ENCODE peak calls at places on chromosomes 7 and 10, in five cellular contexts. H is GM23338, Q is HCT116, T is sigmoid colon, Y is SK-N-SH. I is an unnamed sample.

GRCh38 chr10:17544465-17544864 is 72.7 kb downstream of the HACD1 start:
- DNase-seq in H (no peak), T (no peak), Q (no peak), Y (no peak), I (no peak)

GRCh38 chr10:72204724-72205123 is 11.1 kb upstream of the ANAPC16 start:
- DNase-seq in T (no peak), H (no peak), Q (no peak), Y (no peak), I (no peak)

GRCh38 chr10:28981007-28981406 is 303.7 kb downstream of the BAMBI start:
- DNase-seq in T (no peak), Y (no peak), H (no peak), Q (no peak), I (no peak)

GRCh38 chr7:665251-665650 is 61.2 kb upstream of the DNAAF5 start:
- DNase-seq in Y (peak), Q (no peak), T (peak), H (no peak), I (no peak)

GRCh38 chr7:155852426-155853301 is 40.4 kb upstream of the SHH start:
- DNase-seq in Q (no peak), T (peak), H (no peak), Y (no peak), I (no peak)

GRCh38 chr7:33248663-33249062 is 119.3 kb downstream of the BBS9 start:
- DNase-seq in T (no peak), Q (no peak), H (no peak), Y (no peak), I (no peak)

GRCh38 chr7:2623698-2624014 is 8.1 kb upstream of the TTYH3 start:
- DNase-seq in Q (no peak), H (no peak), T (no peak), Y (no peak), I (no peak)

GRCh38 chr10:80535671-80536360 is 1.9 kb upstream of the SH2D4B start:
- DNase-seq in Y (no peak), H (peak), T (peak), Q (peak), I (no peak)

GRCh38 chr7:150735596-150736358 is 1.4 kb upstream of the GIMAP5 start:
- DNase-seq in H (peak), T (no peak), Y (no peak), Q (no peak), I (no peak)

GRCh38 chr10:11236234-11236633 is 218.6 kb downstream of the CELF2 start:
- DNase-seq in Q (no peak), T (no peak), Y (no peak), H (no peak), I (no peak)

GRCh38 chr10:93893646-93894515 is at the start of gene SLC35G1:
- DNase-seq in Q (peak), T (peak), Y (peak), H (peak), I (peak)
- TF ChIP-seq POLR2AphosphoS5 in Q (peak), T (peak), Y (peak), H (peak), I (peak)

DNA sequence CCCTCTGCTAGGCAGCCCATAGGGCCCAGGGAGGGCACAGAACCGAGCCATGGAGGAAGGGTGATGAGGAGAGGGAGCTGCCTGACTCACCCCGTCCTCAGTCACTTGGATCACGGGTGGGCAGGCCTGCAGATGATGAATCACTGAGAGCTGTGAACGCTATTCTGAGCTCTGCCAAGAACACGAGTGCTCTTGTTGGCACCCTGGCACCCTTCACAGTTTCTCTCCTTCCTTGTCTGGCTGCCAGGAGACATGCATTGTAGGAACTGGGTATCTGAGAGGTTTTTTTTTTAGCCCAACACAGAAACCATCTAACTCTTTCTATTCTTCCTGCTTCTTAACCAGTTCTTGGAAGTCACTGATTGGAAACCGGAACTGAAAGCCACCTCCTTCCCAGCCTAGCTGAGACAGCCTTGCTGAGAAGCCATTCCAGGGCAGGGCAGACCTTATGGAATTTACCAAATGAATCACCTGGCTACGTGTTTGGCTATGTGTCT is 82.1 kb downstream of the SLC37A3 start:
- DNase-seq in T (peak), H (no peak), Y (no peak), Q (peak), I (peak)
- TF ChIP-seq POLR2AphosphoS5 in T (peak), H (no peak), Y (no peak), Q (no peak), I (peak)

GRCh38 chr10:24042884-24043283 is 166.1 kb upstream of the KIAA1217 start:
- DNase-seq in Q (no peak), T (no peak), H (no peak), Y (no peak), I (no peak)
- TF ChIP-seq POLR2AphosphoS5 in Q (no peak), T (no peak), H (no peak), Y (no peak), I (no peak)

GRCh38 chr7:101112233-101112632 is 14.7 kb upstream of the SERPINE1 start:
- DNase-seq in T (peak), Y (no peak), H (no peak), Q (no peak), I (no peak)
- TF ChIP-seq POLR2AphosphoS5 in T (no peak), Y (no peak), H (no peak), Q (no peak), I (peak)

GRCh38 chr7:134873253-134873652 is 93.8 kb downstream of the CALD1 start:
- DNase-seq in Q (no peak), Y (no peak), H (no peak), T (no peak), I (no peak)

GRCh38 chr7:134874407-134874806 is 95.0 kb downstream of the CALD1 start:
- DNase-seq in Q (no peak), T (no peak), H (no peak), Y (no peak), I (no peak)

GRCh38 chr7:134879815-134880475 is 100.5 kb downstream of the CALD1 start:
- DNase-seq in H (no peak), T (no peak), Q (no peak), Y (no peak), I (no peak)

GRCh38 chr7:134878731-134879295 is 99.4 kb downstream of the CALD1 start:
- DNase-seq in H (no peak), Y (no peak), T (no peak), Q (no peak), I (no peak)

GRCh38 chr7:134875867-134876266 is 96.4 kb downstream of the CALD1 start:
- DNase-seq in T (no peak), Y (no peak), Q (no peak), H (no peak), I (no peak)
- TF ChIP-seq POLR2AphosphoS5 in T (no peak), Y (peak), Q (no peak), H (no peak), I (peak)

DNA sequence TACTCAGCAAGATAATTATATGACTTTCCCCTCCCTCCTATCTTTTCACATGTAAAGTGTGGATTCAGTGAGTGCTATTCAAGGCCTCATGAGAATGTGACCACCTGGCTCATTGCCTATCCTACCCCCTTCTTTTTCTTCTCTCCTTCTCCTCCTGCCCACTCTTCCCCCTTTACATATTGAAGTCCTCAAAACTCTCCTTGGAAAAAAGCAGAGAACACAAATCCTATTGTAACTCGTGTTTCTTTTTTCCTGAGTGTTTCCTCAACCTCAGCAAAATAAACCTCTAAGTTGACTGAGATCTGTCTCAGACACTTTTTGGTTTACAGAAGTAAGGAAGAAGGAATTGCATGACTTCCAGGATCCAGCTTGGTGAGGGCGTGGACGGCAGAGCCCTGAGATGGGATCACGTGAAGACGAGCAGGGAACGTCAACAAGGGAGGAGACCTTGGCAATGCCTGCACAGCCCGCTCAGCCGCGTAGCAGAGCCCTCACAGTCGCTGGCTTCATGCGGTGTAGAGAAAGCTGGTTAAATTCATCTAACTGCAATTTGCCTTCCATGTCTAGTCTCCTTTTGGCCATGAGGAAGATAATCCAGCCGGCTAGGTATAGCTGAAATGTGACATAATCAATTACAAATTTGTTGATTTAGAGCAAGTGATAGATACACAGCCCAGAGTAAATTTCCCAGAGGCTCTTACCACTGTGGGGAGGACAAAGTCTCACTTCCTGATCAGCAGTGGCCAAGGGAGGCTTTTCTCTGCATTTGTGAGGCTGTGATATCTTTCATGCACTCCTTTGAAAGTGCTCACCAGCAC is 75.7 kb downstream of the LYZL2 start:
- DNase-seq in Q (no peak), Y (no peak), H (peak), T (peak), I (peak)
- TF ChIP-seq POLR2AphosphoS5 in Q (no peak), Y (no peak), H (peak), T (peak), I (peak)

I was measured in prostate gland.